ENCODE peak calls at places on chromosomes 2 and 18, in seven cellular contexts. X is ascending aorta; L is left lung; B is cardiac fibroblast; S is HCT116; T is astrocyte of the spinal cord; H is CD8-positive, alpha-beta T cell. O is an unnamed sample.

GRCh38 chr2:222595573-222595972 is 60.3 kb downstream of the FARSB start:
- DNase-seq in L (no peak), B (no peak), H (no peak), X (no peak), T (no peak), S (no peak), O (no peak)

GRCh38 chr2:130957920-130958319 is 121.2 kb downstream of the ARHGEF4 start:
- DNase-seq in T (no peak), L (no peak), S (no peak), B (no peak), X (no peak), H (no peak), O (no peak)

GRCh38 chr2:187422277-187422676 is 25.8 kb downstream of the CALCRL start:
- DNase-seq in T (no peak), B (peak), L (no peak), H (no peak), X (no peak), S (no peak), O (no peak)

GRCh38 chr2:73985318-73986084 is 791 bp downstream of the TET3 start:
- DNase-seq in L (peak), S (no peak), H (peak), X (no peak), B (peak), T (no peak), O (no peak)

GRCh38 chr2:160044728-160045127 is 17.7 kb downstream of the PLA2R1 start:
- DNase-seq in X (no peak), S (no peak), L (no peak), T (no peak), H (no peak), B (no peak), O (no peak)

GRCh38 chr2:176130153-176130916 is 830 bp downstream of the HOXD8 start:
- DNase-seq in S (no peak), L (no peak), T (peak), H (peak), B (no peak), X (no peak), O (no peak)

GRCh38 chr18:57776354-57776753 is 26.8 kb downstream of the ATP8B1 start:
- DNase-seq in T (no peak), H (no peak), L (no peak), X (peak), B (no peak), S (no peak), O (no peak)

GRCh38 chr18:49664086-49664890 is 102.4 kb downstream of the LIPG start:
- DNase-seq in T (no peak), L (no peak), B (peak), S (no peak), X (no peak), H (no peak), O (no peak)

GRCh38 chr2:29123584-29124349 is 8.6 kb downstream of the CLIP4 start:
- DNase-seq in X (no peak), T (peak), B (peak), L (no peak), S (peak), H (no peak), O (peak)

GRCh38 chr2:225558425-225558824 is 158.9 kb downstream of the NYAP2 start:
- DNase-seq in L (no peak), T (no peak), H (no peak), B (no peak), X (no peak), S (no peak), O (no peak)

GRCh38 chr18:8435376-8435775 is 173.9 kb upstream of the RAB12 start:
- DNase-seq in X (no peak), T (no peak), S (no peak), L (no peak), H (no peak), B (no peak), O (no peak)

GRCh38 chr18:23862071-23862470 is 152.5 kb upstream of the TTC39C start:
- DNase-seq in X (no peak), H (no peak), T (peak), L (no peak), B (peak), S (no peak), O (no peak)

GRCh38 chr2:101999122-101999789 is 7.5 kb downstream of the IL1R2 start:
- DNase-seq in S (no peak), B (peak), L (no peak), X (no peak), H (no peak), T (no peak), O (no peak)

DNA sequence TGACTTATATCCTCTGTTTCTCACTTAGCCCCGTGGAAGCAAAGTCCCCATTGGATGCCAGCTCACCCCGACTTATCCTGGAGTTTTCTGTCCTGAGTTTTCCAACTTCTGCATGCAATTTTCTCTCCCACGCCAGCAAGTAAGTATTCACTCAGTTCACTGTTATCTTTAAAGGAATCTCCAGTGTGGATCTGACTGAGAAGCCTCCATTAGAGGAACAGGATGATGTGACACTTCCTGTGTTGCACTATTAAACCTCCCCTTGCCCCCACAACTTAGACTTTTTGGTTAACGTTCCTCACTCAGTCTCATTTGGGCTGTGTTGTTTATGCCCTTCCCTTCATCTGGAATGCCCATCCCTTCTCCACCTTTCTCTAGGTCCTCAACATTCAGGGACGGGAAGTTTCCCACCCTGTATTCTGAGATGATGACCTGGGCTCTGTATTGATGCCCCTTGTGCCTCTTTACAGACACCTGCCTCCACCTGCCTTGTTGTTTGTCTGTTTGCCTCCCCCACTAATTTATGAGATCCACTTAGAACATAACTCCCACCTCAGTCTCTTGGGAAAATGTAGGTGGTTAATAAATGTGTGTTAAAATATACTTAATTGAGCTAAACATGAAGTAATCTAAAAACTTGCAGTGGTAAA is 536.1 kb upstream of the RAB6C start:
- DNase-seq in B (no peak), T (no peak), L (no peak), X (no peak), H (no peak), S (peak), O (no peak)
- H3K4me3 ChIP-seq in B (no peak), T (no peak), L (no peak), X (no peak), H (no peak), S (peak), O (no peak)

GRCh38 chr2:220533485-220533884 is 906.1 kb downstream of the SLC4A3 start:
- DNase-seq in H (no peak), X (no peak), T (no peak), B (peak), S (peak), L (no peak), O (peak)
- TF ChIP-seq CTCF in H (no peak), X (no peak), T (peak), B (peak), S (peak), L (no peak), O (peak)

GRCh38 chr2:43178055-43178598 is 48.3 kb downstream of the ZFP36L2 start:
- DNase-seq in L (no peak), B (no peak), X (no peak), T (no peak), H (no peak), S (no peak), O (no peak)

GRCh38 chr2:43175187-43175490 is 51.3 kb downstream of the ZFP36L2 start:
- DNase-seq in X (no peak), L (no peak), T (peak), H (no peak), B (peak), S (no peak), O (no peak)

GRCh38 chr2:43178602-43179542 is 47.5 kb downstream of the ZFP36L2 start:
- DNase-seq in L (peak), T (peak), S (peak), X (peak), H (no peak), B (peak), O (peak)

GRCh38 chr2:43174368-43175186 is 51.8 kb downstream of the ZFP36L2 start:
- DNase-seq in X (no peak), B (no peak), L (no peak), S (no peak), T (no peak), H (peak), O (no peak)

GRCh38 chr2:43176449-43176848 is 50.0 kb downstream of the ZFP36L2 start:
- DNase-seq in B (no peak), X (no peak), S (no peak), L (no peak), H (no peak), T (no peak), O (no peak)
- H3K4me3 ChIP-seq in B (no peak), X (no peak), S (no peak), L (no peak), H (no peak), T (no peak), O (no peak)

GRCh38 chr2:57429821-57430220 is 616.8 kb upstream of the VRK2 start:
- DNase-seq in B (no peak), T (no peak), H (no peak), S (no peak), L (no peak), X (no peak), O (no peak)
- TF ChIP-seq CTCF in B (no peak), T (no peak), H (no peak), S (no peak), L (no peak), X (no peak), O (no peak)

GRCh38 chr18:61360440-61361383 is 27.5 kb downstream of the CDH20 start:
- DNase-seq in S (no peak), L (no peak), T (no peak), X (no peak), H (no peak), B (no peak), O (no peak)
- H3K4me3 ChIP-seq in S (no peak), L (no peak), T (no peak), X (no peak), H (no peak), B (no peak), O (no peak)

O was measured in HFF-Myc.